ENCODE peak calls at places on chromosomes 1 and 21, in four cellular contexts. N is brain microvascular endothelial cell, B is transverse colon, H is hepatocyte. S is an unnamed sample.

GRCh38 chr1:84855168-84855567 is 37.8 kb downstream of the LPAR3 start:
- DNase-seq in N (no peak), B (no peak), H (no peak), S (no peak)

GRCh38 chr21:20729376-20729775 is 268.8 kb upstream of the NCAM2 start:
- DNase-seq in N (no peak), B (no peak), H (no peak), S (no peak)

GRCh38 chr1:108830119-108831008 is 26.5 kb downstream of the AKNAD1 start:
- DNase-seq in N (peak), B (peak), H (peak), S (peak)

GRCh38 chr1:183946309-183946591 is 91.3 kb downstream of the COLGALT2 start:
- DNase-seq in N (no peak), B (no peak), H (no peak), S (no peak)

GRCh38 chr1:6348511-6349191 is 44.9 kb downstream of the ACOT7 start:
- DNase-seq in N (peak), B (peak), H (no peak), S (no peak)

GRCh38 chr1:24696033-24696755 is 49.1 kb upstream of the CLIC4 start:
- DNase-seq in N (no peak), B (no peak), H (no peak), S (no peak)

GRCh38 chr1:192386051-192386650 is 69.4 kb downstream of the RGS21 start:
- DNase-seq in N (no peak), B (no peak), H (no peak), S (no peak)

GRCh38 chr1:236516929-236517704 is 6.7 kb upstream of the LGALS8 start:
- DNase-seq in N (peak), B (no peak), H (peak), S (no peak)

GRCh38 chr1:169156537-169156936 is 50.0 kb downstream of the ATP1B1 start:
- DNase-seq in N (no peak), B (no peak), H (no peak), S (no peak)

GRCh38 chr1:2594001-2594640 is 7.5 kb downstream of the PRXL2B start:
- DNase-seq in N (no peak), B (peak), H (no peak), S (peak)

GRCh38 chr1:203295796-203296195 is 9.5 kb upstream of the BTG2 start:
- DNase-seq in N (no peak), B (no peak), H (no peak), S (no peak)

GRCh38 chr21:15132781-15133180 is 68.0 kb upstream of the NRIP1 start:
- DNase-seq in N (no peak), B (no peak), H (no peak), S (no peak)

GRCh38 chr21:36744560-36745231 is 45.8 kb downstream of the SIM2 start:
- DNase-seq in N (no peak), B (no peak), H (no peak), S (no peak)

GRCh38 chr1:44423706-44424546 is 18.9 kb downstream of the RNF220 start:
- DNase-seq in N (no peak), B (peak), H (peak), S (peak)

GRCh38 chr1:163361123-163361934 is 39.6 kb downstream of the NUF2 start:
- DNase-seq in N (no peak), B (no peak), H (peak), S (peak)

GRCh38 chr1:1510912-1511532 is 940 bp upstream of the ATAD3A start:
- DNase-seq in N (peak), B (no peak), H (peak), S (peak)

GRCh38 chr21:36478207-36478701 is 1.7 kb downstream of the CLDN14 start:
- DNase-seq in N (peak), B (no peak), H (peak), S (peak)

GRCh38 chr1:110338200-110339039 is 757 bp upstream of the RBM15 start:
- DNase-seq in N (no peak), B (peak), H (peak), S (peak)

GRCh38 chr1:231927431-231927830 is 300.8 kb downstream of the DISC1 start:
- DNase-seq in N (no peak), B (no peak), H (no peak), S (no peak)

GRCh38 chr21:33947451-33948095 is 32.0 kb upstream of the ATP5PO start:
- DNase-seq in N (peak), B (peak), H (peak), S (peak)
- TF ChIP-seq CTCF in N (no peak), B (no peak), H (no peak), S (no peak)

DNA sequence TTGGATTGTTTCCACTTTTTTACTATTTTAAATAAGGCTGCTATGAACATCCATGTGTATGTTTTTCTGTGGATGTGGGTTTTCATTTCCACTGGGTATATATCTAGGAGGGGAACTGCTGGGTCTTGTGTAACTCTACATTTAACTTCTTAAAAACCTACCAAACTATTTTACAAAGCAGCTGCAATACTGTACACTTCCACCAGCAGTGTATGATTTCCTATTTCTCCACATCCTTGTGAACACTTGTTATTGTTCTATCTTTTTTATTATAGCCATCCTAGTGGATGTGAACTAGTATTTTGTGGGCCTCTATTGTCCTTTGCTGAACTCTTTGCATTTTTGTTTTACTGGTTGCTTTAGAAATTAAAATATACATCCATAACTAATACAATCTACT is 33.4 kb downstream of the DIPK1A start:
- DNase-seq in N (no peak), B (no peak), H (no peak), S (no peak)
- TF ChIP-seq CTCF in N (no peak), B (no peak), H (no peak), S (no peak)

GRCh38 chr1:152388889-152389288 is 25.2 kb downstream of the CRNN start:
- DNase-seq in N (no peak), B (no peak), H (no peak), S (no peak)
- TF ChIP-seq CTCF in N (no peak), B (no peak), H (no peak), S (no peak)

GRCh38 chr1:157770442-157771043 is 6.4 kb downstream of the FCRL2 start:
- DNase-seq in N (no peak), B (no peak), H (no peak), S (peak)
- TF ChIP-seq CTCF in N (peak), B (no peak), H (peak), S (no peak)

GRCh38 chr1:182280521-182280920 is 111.1 kb downstream of the GLUL start:
- DNase-seq in N (no peak), B (no peak), H (no peak), S (no peak)

GRCh38 chr1:182279724-182280506 is 111.7 kb downstream of the GLUL start:
- DNase-seq in N (no peak), B (no peak), H (no peak), S (no peak)

GRCh38 chr1:182279302-182279701 is 112.3 kb downstream of the GLUL start:
- DNase-seq in N (no peak), B (no peak), H (no peak), S (no peak)

GRCh38 chr1:182283746-182284544 is 107.6 kb downstream of the GLUL start:
- DNase-seq in N (no peak), B (no peak), H (no peak), S (no peak)

DNA sequence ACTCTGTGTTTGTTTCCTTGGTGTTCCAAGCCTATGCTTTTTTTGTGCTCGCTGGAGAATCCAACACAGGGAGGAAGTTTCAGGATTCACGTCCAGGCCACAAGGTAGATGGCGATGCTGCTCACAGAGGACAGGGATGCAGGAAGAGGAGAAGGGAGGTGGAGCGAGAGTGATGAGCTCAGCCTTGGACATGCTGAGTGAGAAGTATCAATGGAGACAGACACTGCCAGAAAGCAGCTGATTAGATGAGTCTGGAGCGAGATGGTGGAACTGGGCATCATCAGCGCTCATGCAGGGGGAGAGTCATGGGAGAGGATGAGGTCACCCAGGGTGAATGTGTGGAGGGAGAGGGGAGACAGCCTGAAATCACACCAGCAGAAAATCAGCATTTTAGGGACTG is 110.0 kb downstream of the GLUL start:
- DNase-seq in N (no peak), B (no peak), H (no peak), S (no peak)
- TF ChIP-seq CTCF in N (no peak), B (no peak), H (no peak), S (no peak)

GRCh38 chr1:22794691-22795090 is 84.1 kb downstream of the EPHB2 start:
- DNase-seq in N (no peak), B (peak), H (peak), S (no peak)

GRCh38 chr1:22801347-22801746 is 90.7 kb downstream of the EPHB2 start:
- DNase-seq in N (no peak), B (no peak), H (no peak), S (no peak)

GRCh38 chr1:22799971-22800370 is 89.3 kb downstream of the EPHB2 start:
- DNase-seq in N (no peak), B (no peak), H (no peak), S (no peak)

GRCh38 chr1:22796642-22797041 is 86.0 kb downstream of the EPHB2 start:
- DNase-seq in N (no peak), B (no peak), H (no peak), S (no peak)

GRCh38 chr1:22798083-22798482 is 87.4 kb downstream of the EPHB2 start:
- DNase-seq in N (no peak), B (no peak), H (no peak), S (no peak)
- TF ChIP-seq CTCF in N (peak), B (no peak), H (no peak), S (no peak)

DNA sequence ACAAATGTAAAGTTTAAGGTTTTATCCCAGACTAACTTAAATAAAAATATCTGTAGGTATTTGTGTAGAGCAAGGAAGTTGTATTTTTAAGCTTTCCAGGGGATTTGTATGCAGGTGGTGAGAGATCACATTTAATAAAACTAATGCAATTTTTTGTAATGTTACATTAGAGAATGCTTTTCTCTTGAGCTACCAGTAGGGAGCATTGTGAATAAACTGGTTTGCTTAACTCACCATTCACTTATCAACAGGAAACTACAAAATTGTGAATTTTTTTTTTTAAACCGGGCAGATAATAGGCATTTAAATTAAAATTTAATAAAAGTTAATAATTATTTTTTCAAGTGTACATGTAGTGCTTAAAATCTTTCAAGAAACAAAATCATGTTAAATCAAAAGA is 78.6 kb downstream of the IVNS1ABP start:
- DNase-seq in N (no peak), B (no peak), H (no peak), S (no peak)
- TF ChIP-seq CTCF in N (peak), B (peak), H (peak), S (peak)

S was measured in Calu3.